ENCODE peak calls at places on chromosomes 1 and 21, in eight cellular contexts. F is left ventricle myocardium inferior, L is astrocyte of the spinal cord, G is dorsolateral prefrontal cortex, M is OCI-LY7, S is endodermal cell, H is brain microvascular endothelial cell, O is epithelial cell of esophagus. U is an unnamed sample.

GRCh38 chr1:47407481-47407880 is 8.6 kb upstream of the FOXE3 start:
- DNase-seq in L (no peak), G (no peak), O (peak; percentile 77), M (no peak), S (no peak), F (no peak), H (no peak), U (no peak)

GRCh38 chr1:26787706-26788514 is at the start of gene PIGV:
- DNase-seq in M (peak; percentile 90), G (peak; percentile 83), H (peak; percentile 59), L (peak; percentile 83), F (peak; percentile 89), O (peak; percentile 80), S (peak; percentile 96), U (peak; percentile 88)

GRCh38 chr1:235885654-235886238 is 19.0 kb upstream of the LYST start:
- DNase-seq in O (no peak), H (no peak), M (no peak), G (no peak), F (no peak), L (no peak), S (no peak), U (no peak)

GRCh38 chr21:45809421-45809820 is 165.9 kb downstream of the PCBP3 start:
- DNase-seq in M (no peak), L (no peak), S (peak; percentile 28), G (no peak), H (no peak), O (no peak), F (no peak), U (no peak)

GRCh38 chr1:227785812-227786608 is 29.5 kb upstream of the PRSS38 start:
- DNase-seq in S (peak; percentile 42), O (no peak), L (no peak), H (no peak), M (no peak), G (peak; percentile 7), F (no peak), U (no peak)

GRCh38 chr1:204959374-204959773 is 83.6 kb upstream of the CNTN2 start:
- DNase-seq in G (no peak), H (no peak), O (no peak), S (no peak), L (no peak), M (no peak), F (peak; percentile 70), U (no peak)

GRCh38 chr1:227895828-227896685 is 51.7 kb downstream of the WNT9A start:
- DNase-seq in S (peak; percentile 77), M (no peak), L (no peak), H (no peak), G (peak; percentile 42), O (peak; percentile 63), F (no peak), U (peak; percentile 38)

GRCh38 chr1:85027242-85027983 is 20.9 kb downstream of the MCOLN3 start:
- DNase-seq in M (peak; percentile 58), H (no peak), L (no peak), S (no peak), O (peak; percentile 14), F (no peak), G (no peak), U (peak; percentile 24)

GRCh38 chr21:21029159-21029558 is 30.9 kb downstream of the NCAM2 start:
- DNase-seq in M (no peak), S (no peak), G (no peak), F (no peak), L (peak; percentile 41), O (no peak), H (no peak), U (peak; percentile 39)

GRCh38 chr21:34034369-34035014 is 38.9 kb upstream of the MRPS6 start:
- DNase-seq in L (no peak), S (no peak), O (no peak), F (no peak), M (no peak), H (no peak), G (no peak), U (no peak)

GRCh38 chr21:43797925-43798715 is 8.7 kb downstream of the RRP1 start:
- DNase-seq in M (no peak), H (no peak), O (no peak), F (no peak), L (no peak), G (no peak), S (no peak), U (peak; percentile 32)

GRCh38 chr1:71668059-71668458 is 587.2 kb upstream of the ZRANB2 start:
- DNase-seq in L (no peak), H (no peak), O (no peak), M (no peak), F (no peak), G (no peak), S (no peak), U (no peak)

GRCh38 chr1:59414406-59415133 is 117.7 kb downstream of the FGGY start:
- DNase-seq in H (peak; percentile 5), L (peak; percentile 62), F (no peak), S (no peak), M (no peak), O (no peak), G (no peak), U (peak; percentile 42)

GRCh38 chr1:158821723-158822122 is 9.4 kb upstream of the MNDA start:
- DNase-seq in H (no peak), M (no peak), G (no peak), O (no peak), F (no peak), S (no peak), L (no peak), U (no peak)

DNA sequence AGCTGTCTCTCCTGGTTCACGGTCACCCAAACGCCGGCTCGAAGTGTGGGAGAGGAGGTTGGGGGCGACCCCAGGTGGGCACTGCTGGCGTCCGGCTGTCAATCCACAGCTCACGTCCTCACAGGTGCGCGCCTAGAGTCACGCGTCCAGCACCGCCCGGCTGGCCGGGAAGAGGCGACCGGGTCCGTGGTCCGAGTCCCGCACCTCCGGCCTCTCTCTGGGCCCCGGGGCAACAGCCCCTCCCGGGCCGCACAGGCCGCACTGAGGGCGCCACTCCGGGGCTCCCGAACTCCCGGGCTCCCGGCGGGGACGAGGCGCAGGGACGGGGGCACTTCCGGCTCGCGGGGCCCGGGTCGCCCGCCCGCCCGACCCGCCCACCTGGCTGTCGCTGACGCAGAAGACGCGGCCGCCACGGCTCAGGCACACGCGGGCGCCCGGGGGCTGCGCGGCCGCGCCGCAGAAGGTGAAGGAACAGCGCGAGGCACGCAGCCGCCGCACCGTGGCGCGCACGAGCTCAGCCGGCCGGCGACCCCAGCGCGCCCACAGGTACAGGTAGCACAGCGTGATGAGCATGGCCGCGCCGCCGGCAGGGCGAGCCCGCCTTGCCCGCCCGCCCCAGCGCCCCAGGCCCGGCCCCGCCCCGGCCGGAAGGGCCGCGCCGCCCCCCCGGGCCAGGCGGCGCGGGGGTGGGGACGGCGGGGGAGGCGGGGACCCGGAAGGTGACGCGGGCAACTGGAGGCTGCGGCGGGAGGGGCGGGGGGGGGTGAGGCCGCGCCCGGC is at the start of gene HLCS:
- DNase-seq in S (peak; percentile 89), O (peak; percentile 75), F (peak; percentile 71), L (peak; percentile 63), H (peak; percentile 11), G (peak; percentile 14), M (peak; percentile 87), U (peak; percentile 55)
- TF ChIP-seq CTCF in S (peak; percentile 57), O (no peak), F (peak; percentile 41), L (peak; percentile 13), H (no peak), G (no peak), M (no peak), U (no peak)

GRCh38 chr1:113858418-113858817 is 13.1 kb downstream of the PTPN22 start:
- DNase-seq in H (no peak), G (no peak), F (no peak), S (no peak), L (no peak), O (no peak), M (peak; percentile 65), U (no peak)
- H3K4me3 ChIP-seq in H (no peak overlapping the region), G (no peak overlapping the region), F (no peak overlapping the region), S (no peak overlapping the region), L (no peak overlapping the region), O (no peak overlapping the region), M (peak overlapping the region; percentile 58), U (no peak overlapping the region)

DNA sequence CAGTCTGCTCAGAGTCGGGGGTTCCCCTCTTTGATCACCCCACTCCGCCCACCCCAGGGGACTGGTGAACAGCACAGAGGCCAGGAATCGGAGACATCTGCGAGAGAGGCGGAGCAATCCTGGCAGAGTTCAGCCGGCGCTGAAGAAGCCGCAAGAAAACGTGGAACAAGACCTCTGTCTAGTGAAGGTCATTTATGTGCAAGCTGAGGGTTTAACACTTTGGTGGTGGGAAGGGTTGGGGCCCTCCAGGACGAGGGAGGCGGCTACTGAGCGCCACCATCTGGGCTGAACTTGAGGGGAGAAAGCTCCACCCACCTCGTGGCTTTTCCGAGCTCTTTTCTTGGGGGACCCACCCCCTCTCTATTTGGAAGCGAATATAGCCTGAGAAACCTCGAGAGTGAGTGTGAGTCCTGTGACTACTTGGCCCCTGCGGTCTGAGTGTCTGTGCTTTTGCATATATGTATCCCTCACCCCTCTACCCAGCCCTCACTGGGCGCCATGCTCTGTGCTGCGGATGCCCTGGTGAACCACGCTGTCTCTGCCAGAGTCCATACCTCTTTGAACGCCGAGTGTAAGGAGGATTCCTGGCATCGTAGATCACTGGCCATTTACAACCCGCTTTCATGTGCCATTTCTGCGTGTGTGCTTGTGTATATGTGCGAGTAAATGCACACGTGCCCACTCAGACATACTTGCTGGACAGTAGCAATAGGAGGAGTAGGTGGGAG is 1.2 kb upstream of the EPHA10 start:
- DNase-seq in H (no peak), S (peak; percentile 62), L (no peak), O (no peak), M (peak; percentile 10), G (peak; percentile 14), F (no peak), U (no peak)
- TF ChIP-seq CTCF in H (no peak), S (no peak), L (no peak), O (no peak), M (peak; percentile 57), G (peak; percentile 19), F (no peak), U (no peak)

GRCh38 chr1:101841824-101842223 is 154.9 kb downstream of the OLFM3 start:
- DNase-seq in O (no peak), L (no peak), H (no peak), M (no peak), S (no peak), G (no peak), F (no peak), U (no peak)

GRCh38 chr1:101843160-101843559 is 153.6 kb downstream of the OLFM3 start:
- DNase-seq in M (no peak), H (no peak), O (no peak), F (no peak), L (no peak), S (peak; percentile 93), G (no peak), U (no peak)

GRCh38 chr1:101847608-101848007 is 149.1 kb downstream of the OLFM3 start:
- DNase-seq in G (no peak), L (no peak), M (no peak), H (no peak), O (no peak), F (no peak), S (no peak), U (no peak)

DNA sequence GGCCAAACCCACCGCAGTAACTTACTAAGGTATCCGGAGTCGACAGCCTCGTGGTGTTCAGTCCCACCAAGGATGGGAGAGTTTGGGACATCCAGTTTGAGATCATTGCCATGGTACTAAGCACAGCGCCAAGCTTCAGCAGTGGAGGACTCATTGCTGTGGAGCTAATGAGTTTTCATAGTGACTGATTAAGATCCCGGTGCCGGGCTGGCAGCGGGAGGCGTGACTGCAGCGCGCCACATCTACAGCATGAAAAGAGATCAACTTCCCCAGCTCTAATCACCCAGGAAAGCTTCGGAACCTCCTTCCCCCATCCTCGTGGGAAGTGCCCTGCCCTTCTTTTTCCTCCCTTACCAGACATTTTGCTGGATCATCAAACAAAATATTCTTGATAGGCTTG is 149.9 kb downstream of the OLFM3 start:
- DNase-seq in L (no peak), G (peak; percentile 27), S (peak; percentile 77), O (peak; percentile 2), F (no peak), H (no peak), M (no peak), U (no peak)
- H3K4me3 ChIP-seq in L (no peak overlapping the region), G (peak overlapping the region; percentile 25), S (no peak overlapping the region), O (no peak overlapping the region), F (no peak overlapping the region), H (no peak overlapping the region), M (no peak overlapping the region), U (no peak overlapping the region)